ENCODE peak calls at places on chromosomes 13 and 19, in four cellular contexts. T, U, P and K are unnamed samples.

GRCh38 chr13:46489586-46490023 is 63.4 kb upstream of the LRCH1 start:
- DNase-seq in P (no peak), U (peak), T (peak), K (no peak)

GRCh38 chr13:32278456-32278855 is 36.7 kb downstream of the ZAR1L start:
- DNase-seq in T (peak), U (peak), P (no peak), K (no peak)

GRCh38 chr19:5339950-5340636 is 519 bp downstream of the PTPRS start:
- DNase-seq in U (no peak), T (no peak), P (no peak), K (no peak)

GRCh38 chr13:48930933-48931332 is 44.8 kb upstream of the FNDC3A start:
- DNase-seq in P (no peak), T (no peak), U (no peak), K (no peak)

GRCh38 chr13:98432638-98433037 is 144.3 kb downstream of the STK24 start:
- DNase-seq in P (no peak), U (no peak), T (no peak), K (no peak)

GRCh38 chr19:57406516-57407123 is 4.3 kb upstream of the ZNF17 start:
- DNase-seq in P (peak), T (peak), U (peak), K (peak)

GRCh38 chr19:22595918-22596341 is 38.2 kb upstream of the ZNF492 start:
- DNase-seq in U (no peak), P (peak), T (no peak), K (no peak)

GRCh38 chr13:49836516-49836915 is 44.0 kb upstream of the KPNA3 start:
- DNase-seq in P (no peak), U (no peak), T (no peak), K (no peak)

GRCh38 chr13:34025746-34026145 is 207.8 kb downstream of the RFC3 start:
- DNase-seq in P (no peak), T (peak), U (peak), K (no peak)

GRCh38 chr13:49652691-49653305 is 24.5 kb downstream of the ARL11 start:
- DNase-seq in P (no peak), U (no peak), T (peak), K (no peak)

GRCh38 chr13:101639711-101640110 is 187.2 kb downstream of the ITGBL1 start:
- DNase-seq in U (no peak), T (no peak), P (no peak), K (no peak)

DNA sequence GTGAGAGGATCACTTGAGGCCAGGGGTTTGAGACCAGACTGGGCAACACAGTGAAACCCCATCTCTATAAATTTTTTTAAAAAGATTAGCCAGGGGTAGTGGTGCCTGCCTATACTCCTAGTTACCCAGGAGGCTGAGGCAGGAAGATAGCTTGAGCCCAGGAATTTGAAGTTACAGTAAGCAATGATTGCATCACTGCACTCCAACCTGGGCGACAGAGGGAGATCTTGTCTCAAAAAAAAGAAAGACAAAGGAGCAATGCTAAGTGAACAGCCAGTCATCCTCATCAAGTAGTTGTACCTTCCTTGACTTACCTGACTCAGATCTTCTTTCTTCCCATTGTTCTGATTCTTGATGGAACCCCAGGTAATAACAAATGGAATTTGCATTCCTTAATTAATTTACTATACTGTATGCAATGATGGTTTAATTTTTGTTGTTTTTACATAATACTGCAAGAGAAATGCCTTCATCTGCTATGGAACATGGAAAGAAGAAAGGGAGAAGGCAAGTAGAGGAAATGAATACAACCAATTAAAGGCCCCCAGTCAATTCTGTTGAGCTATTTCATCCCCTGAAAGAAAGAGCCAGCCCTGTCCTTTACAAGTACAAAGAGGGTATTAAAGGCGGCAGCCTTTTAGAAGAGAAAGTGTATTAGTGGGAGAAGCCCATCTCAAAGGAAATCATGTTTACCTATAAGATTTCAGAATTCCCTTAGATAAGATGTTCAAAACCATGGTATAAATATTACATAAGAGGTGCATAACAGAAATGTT is 316.7 kb downstream of the DIAPH3 start:
- DNase-seq in P (no peak), T (no peak), U (no peak), K (no peak)
- TF ChIP-seq CTCF in P (no peak), T (no peak), U (no peak), K (no peak)

DNA sequence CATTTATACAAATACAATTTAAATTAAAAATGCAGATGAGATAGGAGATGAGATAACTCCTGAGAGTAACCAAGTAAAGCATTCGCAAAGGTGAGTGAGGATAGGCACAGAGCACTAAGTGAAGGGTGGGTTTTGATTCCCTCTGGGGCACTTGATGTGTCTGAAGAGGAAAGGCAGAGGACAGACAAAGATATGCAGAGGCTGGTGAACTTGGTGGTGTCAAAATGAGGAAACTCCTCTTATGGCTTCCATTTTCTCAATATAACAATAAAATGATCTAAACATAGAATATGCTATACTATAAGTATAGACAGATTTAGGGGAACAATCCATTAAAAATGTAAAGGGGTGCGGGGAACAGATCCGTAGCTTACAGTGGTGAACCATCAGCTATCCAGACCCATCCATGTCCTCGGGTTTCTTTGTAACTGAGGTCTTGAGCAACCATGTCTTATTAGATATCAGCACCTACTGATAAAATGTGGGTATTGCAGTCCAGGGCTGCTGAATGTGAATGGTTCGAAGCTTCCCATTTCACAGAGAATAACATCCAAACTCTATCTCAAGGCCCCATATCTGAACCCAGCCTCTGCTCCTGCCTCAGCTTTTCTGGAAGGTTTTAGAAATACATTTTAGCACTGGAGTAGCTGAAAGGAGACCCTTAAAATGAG is 73.9 kb upstream of the SLC10A2 start:
- DNase-seq in T (no peak), P (no peak), U (no peak), K (no peak)
- TF ChIP-seq CTCF in T (peak), P (no peak), U (peak), K (peak)

DNA sequence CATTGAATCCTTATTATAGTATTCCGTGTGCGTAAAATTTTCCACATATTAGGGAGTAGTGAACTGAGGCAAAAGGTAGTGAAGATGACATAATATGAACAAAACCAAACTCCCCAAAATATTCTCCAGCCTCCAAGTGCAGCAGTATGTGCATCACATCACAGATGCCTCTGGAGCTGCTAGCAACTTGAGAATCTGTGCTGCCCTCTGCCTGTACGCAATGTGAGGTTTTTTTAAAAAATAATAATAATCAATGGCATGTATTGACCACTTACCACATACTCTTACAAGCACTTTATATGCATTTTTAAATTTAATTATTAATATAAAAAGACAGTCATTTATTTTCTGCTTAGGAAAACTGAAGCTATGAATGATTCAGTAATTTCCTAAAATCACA is 583.0 kb upstream of the SPRY2 start:
- DNase-seq in U (no peak), P (no peak), T (peak), K (no peak)
- TF ChIP-seq CTCF in U (peak), P (no peak), T (no peak), K (no peak)

GRCh38 chr13:113546571-113547247 is 37.8 kb upstream of the TFDP1 start:
- DNase-seq in T (no peak), P (no peak), U (no peak), K (peak)
- TF ChIP-seq CTCF in T (no peak), P (no peak), U (no peak), K (no peak)

DNA sequence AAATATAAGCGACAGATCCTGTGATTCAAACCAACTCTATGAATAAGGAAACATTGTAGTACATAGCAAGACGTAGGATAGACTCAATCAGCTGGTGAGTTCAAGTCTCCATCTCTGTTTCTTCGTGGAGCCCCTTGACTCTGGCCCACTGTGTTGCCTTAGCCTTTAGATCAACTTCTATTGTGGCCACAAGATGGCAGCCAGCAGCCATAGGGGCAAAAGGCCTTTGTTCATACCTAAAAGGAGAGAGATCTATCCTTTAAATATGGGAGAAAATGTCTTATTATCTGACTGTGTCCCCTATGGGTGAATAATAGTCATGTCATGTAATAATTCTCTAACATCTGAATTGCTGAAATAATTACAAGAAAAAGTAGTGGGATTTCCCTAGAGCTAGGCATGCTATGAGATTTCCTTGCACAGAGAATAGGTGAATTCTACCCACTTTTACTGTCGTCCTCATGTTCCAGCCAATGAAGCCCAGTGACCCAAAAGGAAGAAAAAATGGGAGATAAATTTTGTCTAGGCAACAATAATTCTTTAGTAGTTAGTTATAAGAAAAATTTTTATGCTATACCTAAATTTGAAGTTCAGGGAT is 129.4 kb downstream of the PCDH20 start:
- DNase-seq in U (no peak), T (no peak), P (no peak), K (no peak)
- TF ChIP-seq CTCF in U (no peak), T (no peak), P (no peak), K (peak)

GRCh38 chr19:18112989-18113478 is 15.5 kb downstream of the MAST3 start:
- DNase-seq in T (peak), U (peak), P (peak), K (peak)

GRCh38 chr19:18108897-18109296 is 11.3 kb downstream of the MAST3 start:
- DNase-seq in U (no peak), P (no peak), T (no peak), K (no peak)

GRCh38 chr19:18109731-18110671 is 12.4 kb downstream of the MAST3 start:
- DNase-seq in T (no peak), U (no peak), P (no peak), K (peak)

GRCh38 chr19:18109363-18109730 is 11.8 kb downstream of the MAST3 start:
- DNase-seq in T (no peak), P (no peak), U (no peak), K (no peak)

GRCh38 chr19:18110833-18111232 is 13.3 kb downstream of the MAST3 start:
- DNase-seq in P (no peak), T (no peak), U (no peak), K (no peak)
- TF ChIP-seq CTCF in P (no peak), T (no peak), U (no peak), K (no peak)

GRCh38 chr13:111039735-111040134 is 75.4 kb upstream of the ARHGEF7 start:
- DNase-seq in P (no peak), U (no peak), T (no peak), K (no peak)
- TF ChIP-seq CTCF in P (no peak), U (no peak), T (no peak), K (no peak)

GRCh38 chr19:3067549-3067948 is 5.3 kb upstream of the TLE5 start:
- DNase-seq in U (no peak), T (no peak), P (no peak), K (no peak)
- TF ChIP-seq CTCF in U (no peak), T (no peak), P (no peak), K (no peak)

DNA sequence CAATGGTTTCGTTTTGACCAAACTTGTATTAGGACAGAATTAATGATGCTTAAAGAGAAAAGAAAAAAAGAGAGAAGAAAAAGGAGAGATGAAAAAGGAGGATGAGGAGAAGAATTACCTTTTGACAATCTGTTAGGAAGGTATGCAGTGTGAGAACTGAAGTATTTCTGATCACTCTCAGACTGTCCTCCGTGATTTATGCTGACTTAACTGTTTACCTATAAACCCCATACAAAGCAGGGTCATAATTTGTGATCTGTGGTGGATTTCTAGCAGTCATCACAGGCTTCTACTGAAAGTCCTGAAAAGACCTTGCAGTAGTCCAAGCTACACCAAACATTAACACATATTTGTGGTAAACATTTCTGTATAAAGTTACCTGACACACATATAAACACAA is 93.9 kb downstream of the PCDH17 start:
- DNase-seq in U (no peak), P (no peak), T (no peak), K (no peak)
- TF ChIP-seq CTCF in U (no peak), P (no peak), T (no peak), K (no peak)

GRCh38 chr19:29934781-29935180 is 7.3 kb upstream of the URI1 start:
- DNase-seq in U (no peak), P (no peak), T (no peak), K (no peak)
- TF ChIP-seq CTCF in U (no peak), P (no peak), T (no peak), K (no peak)